ENCODE peak calls at places on chromosomes 3 and 15, in five cellular contexts. V is CD4-positive, CD25-positive, alpha-beta regulatory T cell; M is prostate gland; L is mammary epithelial cell; G is mesendoderm. S is an unnamed sample.
A peak's percentile ranks its signal among the peaks of the same experiment; 100 is the strongest.

GRCh38 chr15:53328341-53328740 is 431.1 kb downstream of the WDR72 start:
- DNase-seq in L (peak; percentile 17), M (no peak), G (peak; percentile 39), V (no peak), S (no peak)

GRCh38 chr15:32732574-32733157 is 14.9 kb downstream of the GREM1 start:
- DNase-seq in G (no peak), L (no peak), V (no peak), M (no peak), S (no peak)

GRCh38 chr3:146747928-146748327 is 142.8 kb upstream of the PLSCR5 start:
- DNase-seq in V (no peak), M (no peak), L (peak; percentile 12), G (peak; percentile 39), S (no peak)

GRCh38 chr15:22979699-22980188 is 424 bp downstream of the CYFIP1 start:
- DNase-seq in G (peak; percentile 63), V (no peak), M (no peak), L (peak; percentile 39), S (no peak)

GRCh38 chr3:190375250-190375649 is 12.7 kb upstream of the CLDN16 start:
- DNase-seq in V (no peak), M (no peak), G (peak; percentile 28), L (peak; percentile 42), S (no peak)

GRCh38 chr3:99384596-99384995 is 253.8 kb upstream of the COL8A1 start:
- DNase-seq in M (no peak), V (no peak), L (peak; percentile 8), G (no peak), S (no peak)

GRCh38 chr3:125188955-125189354 is 23.6 kb downstream of the SLC12A8 start:
- DNase-seq in V (no peak), L (no peak), M (no peak), G (no peak), S (no peak)

GRCh38 chr3:184005981-184006507 is 11.6 kb downstream of the ABCC5 start:
- DNase-seq in G (peak; percentile 80), V (peak; percentile 30), L (peak; percentile 96), M (peak; percentile 93), S (no peak)

GRCh38 chr3:138950006-138950644 is 3.1 kb downstream of the FOXL2NB start:
- DNase-seq in V (no peak), L (no peak), M (no peak), G (peak; percentile 67), S (no peak)

GRCh38 chr3:4993276-4994143 is 14.3 kb downstream of the BHLHE40 start:
- DNase-seq in G (no peak), M (no peak), L (peak; percentile 63), V (no peak), S (no peak)

GRCh38 chr3:11948866-11949265 is 55.3 kb upstream of the SYN2 start:
- DNase-seq in V (no peak), L (no peak), M (no peak), G (no peak), S (no peak)

GRCh38 chr3:131283862-131284261 is 97.7 kb upstream of the NUDT16 start:
- DNase-seq in M (no peak), G (peak; percentile 24), V (no peak), L (no peak), S (no peak)

GRCh38 chr15:81097116-81097892 is 36.8 kb upstream of the CFAP161 start:
- DNase-seq in V (no peak), L (no peak), G (no peak), M (no peak), S (no peak)

GRCh38 chr3:54376440-54376839 is 254.1 kb downstream of the CACNA2D3 start:
- DNase-seq in L (no peak), G (no peak), V (no peak), M (no peak), S (no peak)

GRCh38 chr15:82540984-82541431 is 751 bp upstream of the RPS17 start:
- DNase-seq in L (peak; percentile 52), V (no peak), M (no peak), G (peak; percentile 48), S (no peak)

GRCh38 chr15:49490963-49491362 is 67.9 kb downstream of the FGF7 start:
- DNase-seq in V (no peak), M (no peak), G (no peak), L (no peak), S (no peak)

GRCh38 chr15:63218114-63218808 is 28.9 kb downstream of the RAB8B start:
- DNase-seq in V (no peak), G (peak; percentile 76), M (no peak), L (peak; percentile 94), S (no peak)

GRCh38 chr3:159839561-159840379 is 148.9 kb upstream of the IL12A start:
- DNase-seq in V (no peak), M (no peak), L (peak; percentile 55), G (peak; percentile 87), S (peak; percentile 6)

GRCh38 chr15:78873796-78874761 is 1.4 kb downstream of the MORF4L1 start:
- DNase-seq in L (peak; percentile 16), V (peak; percentile 64), M (no peak), G (peak; percentile 40), S (peak; percentile 26)
- H3K4me1 ChIP-seq in L (peaks cover 16% of the 10 kb centered on the region), V (peaks cover 55% of the 10 kb centered on the region), M (peaks cover 10% of the 10 kb centered on the region), G (peaks cover 3% of the 10 kb centered on the region), S (peaks cover 46% of the 10 kb centered on the region)

GRCh38 chr15:84605225-84605882 is 4.5 kb downstream of the ZSCAN2 start:
- DNase-seq in V (peak; percentile 33), L (no peak), M (no peak), G (no peak), S (no peak)
- H3K4me3 ChIP-seq in V (peak overlapping the region; percentile 54), L (no peak overlapping the region), M (no peak overlapping the region), G (no peak overlapping the region), S (peak overlapping the region; percentile 16)

DNA sequence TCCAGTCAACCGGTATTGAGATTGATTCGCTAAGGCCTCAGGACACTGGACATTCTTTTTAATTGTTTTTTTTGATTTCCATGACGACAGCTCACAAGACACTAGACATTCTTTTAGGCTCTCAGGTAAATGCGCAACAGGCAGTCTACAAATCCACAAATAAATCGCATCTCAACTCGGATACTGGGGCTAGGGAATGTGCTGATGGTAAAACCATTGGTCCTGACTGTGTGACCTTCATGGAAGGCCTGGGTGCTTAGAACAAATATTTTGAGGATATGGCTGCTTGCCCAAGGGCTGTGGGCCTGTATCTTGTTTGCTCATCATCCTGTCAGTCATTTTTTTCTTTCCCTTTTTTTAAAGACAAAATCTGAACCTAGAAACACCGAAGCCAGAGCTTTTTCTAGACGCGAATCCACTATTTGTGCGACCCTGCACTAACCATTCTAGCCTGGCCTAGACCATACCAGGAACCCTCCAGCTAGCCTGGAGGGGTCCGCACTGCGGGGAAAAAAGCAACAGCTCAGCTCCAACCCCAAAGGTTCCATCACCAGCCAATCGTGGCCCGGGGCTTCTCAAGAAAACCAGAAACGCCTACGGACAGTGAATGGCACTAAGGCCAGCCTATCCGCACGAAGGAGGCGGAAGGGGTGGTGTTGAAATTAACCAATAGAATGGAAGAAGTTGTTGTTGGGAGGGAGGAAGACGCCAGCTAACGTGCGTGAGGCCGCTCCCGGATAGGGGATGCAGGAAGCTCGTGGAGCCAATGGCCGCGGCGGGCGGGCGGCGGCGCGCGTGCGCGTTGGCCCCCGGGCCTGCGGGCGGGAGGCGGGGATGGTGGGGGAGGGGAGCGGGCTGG is 18.1 kb upstream of the CHD2 start:
- DNase-seq in M (peak; percentile 99), G (peak; percentile 100), L (peak; percentile 100), V (peak; percentile 100), S (peak; percentile 99)
- H3K4me1 ChIP-seq in M (no peaks in the 10 kb centered on the region), G (peaks cover 6% of the 10 kb centered on the region), L (peaks cover 15% of the 10 kb centered on the region), V (peaks cover 44% of the 10 kb centered on the region), S (peaks cover 45% of the 10 kb centered on the region)

GRCh38 chr3:33538678-33539339 is 98.6 kb upstream of the UBP1 start:
- DNase-seq in G (no peak), V (no peak), M (no peak), L (no peak), S (no peak)
- H3K4me3 ChIP-seq in G (no peak overlapping the region), V (no peak overlapping the region), M (no peak overlapping the region), L (no peak overlapping the region), S (no peak overlapping the region)

GRCh38 chr3:126269360-126269759 is 87.8 kb downstream of the KLF15 start:
- DNase-seq in G (no peak), M (no peak), L (no peak), V (no peak), S (no peak)

GRCh38 chr3:126270145-126270811 is 86.9 kb downstream of the KLF15 start:
- DNase-seq in G (no peak), V (no peak), L (no peak), M (peak; percentile 82), S (no peak)

GRCh38 chr3:126267976-126268615 is 87.7 kb upstream of the ALDH1L1 start:
- DNase-seq in V (no peak), L (no peak), M (no peak), G (no peak), S (no peak)

GRCh38 chr3:126267169-126267975 is 87.0 kb upstream of the ALDH1L1 start:
- DNase-seq in M (peak; percentile 61), G (peak; percentile 97), V (no peak), L (peak; percentile 72), S (no peak)

GRCh38 chr3:126268866-126269265 is 88.3 kb downstream of the KLF15 start:
- DNase-seq in V (no peak), G (no peak), L (no peak), M (no peak), S (no peak)
- H3K4me1 ChIP-seq in V (no peaks in the 10 kb centered on the region), G (no peaks in the 10 kb centered on the region), L (peaks cover 42% of the 10 kb centered on the region), M (peaks cover 10% of the 10 kb centered on the region), S (no peaks in the 10 kb centered on the region)

S was measured in naive thymus-derived CD4-positive, alpha-beta T cell.